ENCODE peak calls at places on chromosomes 4 and X, in six cellular contexts. N is naive thymus-derived CD4-positive, alpha-beta T cell; J is SJSA1; Z is neural progenitor cell; G is hippocampal formation; W is RPMI7951. R is an unnamed sample.

GRCh38 chrX:45860450-45860849 is 659.8 kb upstream of the DIPK2B start:
- DNase-seq in Z (no peak), N (no peak), J (no peak), G (no peak), W (no peak), R (no peak)

GRCh38 chr4:176753049-176753448 is 39.7 kb downstream of the VEGFC start:
- DNase-seq in N (no peak), W (peak), J (peak), G (no peak), Z (peak), R (peak)

GRCh38 chr4:122874194-122874593 is 47.6 kb downstream of the FGF2 start:
- DNase-seq in Z (no peak), W (peak), J (no peak), G (no peak), N (no peak), R (peak)

GRCh38 chr4:110850461-110851447 is 227.9 kb upstream of the PITX2 start:
- DNase-seq in Z (peak), G (no peak), J (no peak), W (no peak), N (no peak), R (no peak)

GRCh38 chr4:42262701-42263490 is 110.4 kb upstream of the BEND4 start:
- DNase-seq in J (no peak), W (no peak), Z (no peak), N (no peak), G (no peak), R (no peak)

GRCh38 chrX:11244641-11245040 is 48.6 kb upstream of the AMELX start:
- DNase-seq in N (no peak), J (no peak), W (no peak), Z (no peak), G (no peak), R (no peak)

GRCh38 chr4:119615068-119615744 is 13.4 kb downstream of the PDE5A start:
- DNase-seq in J (no peak), G (no peak), W (no peak), N (no peak), Z (no peak), R (no peak)

GRCh38 chr4:2837110-2837903 is 6.3 kb upstream of the ADD1 start:
- DNase-seq in Z (peak), N (no peak), G (no peak), W (no peak), J (no peak), R (no peak)

GRCh38 chr4:8472689-8473197 is 32.2 kb downstream of the TRMT44 start:
- DNase-seq in N (no peak), J (peak), W (peak), G (no peak), Z (no peak), R (peak)

GRCh38 chr4:127355738-127356137 is 277.0 kb upstream of the INTU start:
- DNase-seq in G (no peak), Z (no peak), W (no peak), N (no peak), J (no peak), R (no peak)

GRCh38 chr4:163663454-163664225 is 169.2 kb downstream of the TMA16 start:
- DNase-seq in N (no peak), Z (no peak), J (no peak), W (no peak), G (no peak), R (no peak)

GRCh38 chrX:115696039-115696438 is 135.1 kb downstream of the PLS3 start:
- DNase-seq in Z (no peak), G (no peak), J (no peak), N (no peak), W (no peak), R (no peak)

GRCh38 chr4:21046121-21046520 is 345.9 kb downstream of the PACRGL start:
- DNase-seq in J (no peak), N (no peak), W (peak), G (no peak), Z (no peak), R (no peak)

GRCh38 chr4:53713767-53714166 is 122.5 kb upstream of the LNX1 start:
- DNase-seq in J (no peak), Z (no peak), N (no peak), W (no peak), G (no peak), R (no peak)

GRCh38 chrX:122945328-122945727 is 238.8 kb upstream of the GRIA3 start:
- DNase-seq in Z (no peak), G (no peak), W (peak), J (no peak), N (no peak), R (peak)

GRCh38 chr4:119774840-119775239 is 146.2 kb upstream of the PDE5A start:
- DNase-seq in Z (no peak), N (no peak), W (no peak), G (no peak), J (no peak), R (no peak)

GRCh38 chr4:126750723-126751122 is 882.0 kb upstream of the INTU start:
- DNase-seq in Z (no peak), J (no peak), N (no peak), W (no peak), G (no peak), R (no peak)

GRCh38 chrX:9943420-9943819 is 23.7 kb upstream of the CLDN34 start:
- DNase-seq in G (no peak), Z (no peak), N (no peak), J (no peak), W (no peak), R (no peak)

GRCh38 chrX:107736781-107737531 is 38.6 kb downstream of the TSC22D3 start:
- DNase-seq in Z (no peak), N (no peak), J (no peak), W (peak), G (no peak), R (peak)

GRCh38 chrX:3711331-3711917 is 2.0 kb downstream of the PRKX start:
- DNase-seq in J (no peak), W (no peak), N (no peak), Z (no peak), G (no peak), R (no peak)

GRCh38 chrX:134694333-134694925 is 36.2 kb upstream of the PLAC1 start:
- DNase-seq in Z (no peak), G (no peak), J (no peak), W (no peak), N (no peak), R (no peak)

GRCh38 chr4:45030059-45030458 is 303.7 kb upstream of the GNPDA2 start:
- DNase-seq in Z (no peak), N (no peak), G (no peak), J (no peak), W (no peak), R (no peak)

GRCh38 chr4:153159016-153159415 is 45.2 kb upstream of the TRIM2 start:
- DNase-seq in Z (no peak), G (no peak), W (no peak), N (no peak), J (no peak), R (no peak)

GRCh38 chrX:22481436-22481835 is 208.7 kb downstream of the CBLL2 start:
- DNase-seq in J (no peak), W (no peak), Z (no peak), N (no peak), G (no peak), R (no peak)

GRCh38 chr4:165721815-165722214 is 151.2 kb upstream of the TLL1 start:
- DNase-seq in G (no peak), N (no peak), Z (no peak), J (no peak), W (no peak), R (no peak)

GRCh38 chrX:147848009-147848408 is 63.7 kb upstream of the FMR1 start:
- DNase-seq in G (no peak), W (no peak), Z (no peak), N (no peak), J (no peak), R (no peak)

GRCh38 chrX:70454441-70455365 is 10.1 kb downstream of the DLG3 start:
- DNase-seq in N (peak), J (peak), Z (peak), W (peak), G (peak), R (peak)

GRCh38 chr4:76305971-76306881 is at the start of gene STBD1:
- DNase-seq in W (peak), J (peak), N (peak), Z (peak), G (peak), R (no peak)

GRCh38 chrX:111284615-111285294 is 14.5 kb upstream of the CAPN6 start:
- DNase-seq in J (no peak), Z (no peak), G (no peak), W (no peak), N (no peak), R (no peak)

GRCh38 chr4:17717301-17717700 is 64.1 kb downstream of the FAM184B start:
- DNase-seq in G (no peak), N (no peak), Z (no peak), W (no peak), J (no peak), R (no peak)

GRCh38 chr4:41887821-41888699 is 47.2 kb upstream of the TMEM33 start:
- DNase-seq in Z (peak), W (peak), G (peak), N (peak), J (no peak), R (peak)

GRCh38 chrX:102697506-102697905 is 14.7 kb upstream of the GPRASP2 start:
- DNase-seq in G (no peak), W (no peak), J (no peak), Z (no peak), N (no peak), R (no peak)

GRCh38 chrX:129556806-129557315 is 16.8 kb downstream of the OCRL start:
- DNase-seq in N (no peak), J (no peak), W (no peak), G (no peak), Z (no peak), R (no peak)

GRCh38 chrX:119093991-119094741 is 21.4 kb downstream of the CT47C1 start:
- DNase-seq in W (no peak), J (no peak), G (no peak), Z (no peak), N (no peak), R (peak)

GRCh38 chrX:96835660-96836289 is 47.9 kb upstream of the RPA4 start:
- DNase-seq in W (no peak), J (no peak), N (no peak), Z (no peak), G (no peak), R (no peak)

GRCh38 chrX:1212532-1212931 is at the start of gene CRLF2:
- DNase-seq in J (no peak), W (peak), G (no peak), N (no peak), Z (no peak), R (peak)

GRCh38 chrX:74249963-74250362 is 54.0 kb upstream of the ZCCHC13 start:
- DNase-seq in G (no peak), W (no peak), J (no peak), N (no peak), Z (peak), R (peak)